ENCODE peak calls at places on chromosomes 11 and 22, in ten cellular contexts. One of them, this sample, is unnamed.

GRCh38 chr22:41598081-41598480 is 8.4 kb upstream of the PMM1 start:
- DNase-seq in GM20000: no peak
- DNase-seq in fibroblast of pulmonary artery: peak; percentile 77
- DNase-seq in CD4-positive, alpha-beta T cell: no peak
- DNase-seq in Calu3: no peak
- DNase-seq in GM12865: no peak
- DNase-seq in GM12878: no peak
- DNase-seq in foreskin fibroblast: peak; percentile 83
- DNase-seq in colonic mucosa: no peak
- DNase-seq in astrocyte of the spinal cord: peak; percentile 84
- DNase-seq in this sample: no peak

GRCh38 chr22:49658902-49659280 is 168.8 kb downstream of the BRD1 start:
- DNase-seq in GM20000: no peak
- DNase-seq in fibroblast of pulmonary artery: no peak
- DNase-seq in foreskin fibroblast: no peak
- DNase-seq in Calu3: no peak
- DNase-seq in astrocyte of the spinal cord: no peak
- DNase-seq in colonic mucosa: no peak
- DNase-seq in GM12865: no peak
- DNase-seq in CD4-positive, alpha-beta T cell: no peak
- DNase-seq in GM12878: no peak
- DNase-seq in this sample: no peak

GRCh38 chr11:86519064-86519911 is 144.6 kb downstream of the CCDC81 start:
- DNase-seq in GM12865: no peak
- DNase-seq in GM20000: no peak
- DNase-seq in GM12878: no peak
- DNase-seq in colonic mucosa: no peak
- DNase-seq in CD4-positive, alpha-beta T cell: no peak
- DNase-seq in astrocyte of the spinal cord: peak; percentile 86
- DNase-seq in Calu3: no peak
- DNase-seq in fibroblast of pulmonary artery: peak; percentile 78
- DNase-seq in foreskin fibroblast: peak; percentile 79
- DNase-seq in this sample: no peak

GRCh38 chr11:128318856-128319474 is 268.4 kb downstream of the ETS1 start:
- DNase-seq in colonic mucosa: no peak
- DNase-seq in foreskin fibroblast: no peak
- DNase-seq in GM20000: peak; percentile 67
- DNase-seq in fibroblast of pulmonary artery: no peak
- DNase-seq in GM12865: peak; percentile 91
- DNase-seq in Calu3: no peak
- DNase-seq in GM12878: peak; percentile 93
- DNase-seq in astrocyte of the spinal cord: peak; percentile 24
- DNase-seq in CD4-positive, alpha-beta T cell: peak; percentile 58
- DNase-seq in this sample: peak; percentile 56

GRCh38 chr11:62033191-62034044 is 66.0 kb upstream of the FTH1 start:
- DNase-seq in GM12865: no peak
- DNase-seq in astrocyte of the spinal cord: no peak
- DNase-seq in colonic mucosa: no peak
- DNase-seq in GM20000: no peak
- DNase-seq in Calu3: peak; percentile 13
- DNase-seq in GM12878: no peak
- DNase-seq in fibroblast of pulmonary artery: no peak
- DNase-seq in CD4-positive, alpha-beta T cell: peak; percentile 14
- DNase-seq in foreskin fibroblast: no peak
- DNase-seq in this sample: no peak

GRCh38 chr22:43848366-43849171 is 13.7 kb downstream of the SULT4A1 start:
- DNase-seq in GM12865: peak; percentile 19
- DNase-seq in Calu3: no peak
- DNase-seq in colonic mucosa: no peak
- DNase-seq in GM12878: no peak
- DNase-seq in fibroblast of pulmonary artery: peak; percentile 36
- DNase-seq in astrocyte of the spinal cord: peak; percentile 27
- DNase-seq in CD4-positive, alpha-beta T cell: no peak
- DNase-seq in foreskin fibroblast: peak; percentile 62
- DNase-seq in GM20000: no peak
- DNase-seq in this sample: no peak

GRCh38 chr22:24011735-24012068 is 598 bp downstream of the CABIN1 start:
- DNase-seq in astrocyte of the spinal cord: peak; percentile 12
- DNase-seq in colonic mucosa: no peak
- DNase-seq in fibroblast of pulmonary artery: no peak
- DNase-seq in foreskin fibroblast: peak; percentile 13
- DNase-seq in GM20000: no peak
- DNase-seq in GM12865: no peak
- DNase-seq in CD4-positive, alpha-beta T cell: no peak
- DNase-seq in Calu3: no peak
- DNase-seq in GM12878: no peak
- DNase-seq in this sample: no peak

GRCh38 chr11:32154275-32154674 is 63.4 kb downstream of the RCN1 start:
- DNase-seq in astrocyte of the spinal cord: peak; percentile 25
- DNase-seq in foreskin fibroblast: peak; percentile 46
- DNase-seq in colonic mucosa: no peak
- DNase-seq in GM12878: peak; percentile 62
- DNase-seq in GM12865: peak; percentile 70
- DNase-seq in GM20000: peak; percentile 28
- DNase-seq in fibroblast of pulmonary artery: peak; percentile 54
- DNase-seq in CD4-positive, alpha-beta T cell: no peak
- DNase-seq in Calu3: peak; percentile 35
- DNase-seq in this sample: no peak

GRCh38 chr11:6635082-6635932 is 16.1 kb upstream of the TPP1 start:
- DNase-seq in GM20000: no peak
- DNase-seq in foreskin fibroblast: peak; percentile 87
- DNase-seq in astrocyte of the spinal cord: peak; percentile 33
- DNase-seq in CD4-positive, alpha-beta T cell: no peak
- DNase-seq in fibroblast of pulmonary artery: peak; percentile 67
- DNase-seq in GM12878: no peak
- DNase-seq in colonic mucosa: peak; percentile 80
- DNase-seq in Calu3: no peak
- DNase-seq in GM12865: no peak
- DNase-seq in this sample: no peak

GRCh38 chr11:986952-987305 is 49.6 kb downstream of the MUC6 start:
- DNase-seq in colonic mucosa: no peak
- DNase-seq in astrocyte of the spinal cord: no peak
- DNase-seq in CD4-positive, alpha-beta T cell: no peak
- DNase-seq in foreskin fibroblast: no peak
- DNase-seq in fibroblast of pulmonary artery: no peak
- DNase-seq in Calu3: no peak
- DNase-seq in GM12878: no peak
- DNase-seq in GM12865: no peak
- DNase-seq in GM20000: no peak
- DNase-seq in this sample: no peak

GRCh38 chr11:111088872-111089271 is 156.7 kb upstream of the POU2AF2 start:
- DNase-seq in GM12865: no peak
- DNase-seq in Calu3: no peak
- DNase-seq in CD4-positive, alpha-beta T cell: no peak
- DNase-seq in GM20000: no peak
- DNase-seq in colonic mucosa: no peak
- DNase-seq in GM12878: no peak
- DNase-seq in foreskin fibroblast: no peak
- DNase-seq in fibroblast of pulmonary artery: no peak
- DNase-seq in astrocyte of the spinal cord: no peak
- DNase-seq in this sample: no peak

GRCh38 chr11:64122411-64123101 is 43.4 kb downstream of the MACROD1 start:
- DNase-seq in GM12865: no peak
- DNase-seq in GM12878: no peak
- DNase-seq in fibroblast of pulmonary artery: no peak
- DNase-seq in GM20000: no peak
- DNase-seq in colonic mucosa: no peak
- DNase-seq in Calu3: no peak
- DNase-seq in astrocyte of the spinal cord: no peak
- DNase-seq in CD4-positive, alpha-beta T cell: no peak
- DNase-seq in foreskin fibroblast: no peak
- DNase-seq in this sample: no peak

GRCh38 chr22:50277761-50278160 is 7.6 kb upstream of the MAPK11 start:
- DNase-seq in colonic mucosa: no peak
- DNase-seq in foreskin fibroblast: no peak
- DNase-seq in GM12878: no peak
- DNase-seq in astrocyte of the spinal cord: no peak
- DNase-seq in CD4-positive, alpha-beta T cell: no peak
- DNase-seq in GM20000: no peak
- DNase-seq in fibroblast of pulmonary artery: no peak
- DNase-seq in Calu3: no peak
- DNase-seq in GM12865: no peak
- DNase-seq in this sample: no peak

GRCh38 chr11:107473797-107474196 is 16.2 kb upstream of the CWF19L2 start:
- DNase-seq in GM12865: no peak
- DNase-seq in GM12878: no peak
- DNase-seq in CD4-positive, alpha-beta T cell: no peak
- DNase-seq in GM20000: no peak
- DNase-seq in Calu3: no peak
- DNase-seq in astrocyte of the spinal cord: no peak
- DNase-seq in fibroblast of pulmonary artery: peak; percentile 15
- DNase-seq in colonic mucosa: no peak
- DNase-seq in foreskin fibroblast: no peak
- DNase-seq in this sample: no peak

GRCh38 chr11:74278721-74279148 is 32.7 kb downstream of the P4HA3 start:
- DNase-seq in fibroblast of pulmonary artery: peak; percentile 99
- DNase-seq in astrocyte of the spinal cord: peak; percentile 100
- DNase-seq in GM12878: no peak
- DNase-seq in GM12865: no peak
- DNase-seq in CD4-positive, alpha-beta T cell: no peak
- DNase-seq in foreskin fibroblast: peak; percentile 97
- DNase-seq in GM20000: no peak
- DNase-seq in colonic mucosa: no peak
- DNase-seq in Calu3: no peak
- DNase-seq in this sample: no peak

GRCh38 chr22:42475122-42475521 is 42.9 kb upstream of the NFAM1 start:
- DNase-seq in CD4-positive, alpha-beta T cell: no peak
- DNase-seq in astrocyte of the spinal cord: no peak
- DNase-seq in GM12865: no peak
- DNase-seq in Calu3: no peak
- DNase-seq in fibroblast of pulmonary artery: no peak
- DNase-seq in GM12878: no peak
- DNase-seq in GM20000: no peak
- DNase-seq in colonic mucosa: no peak
- DNase-seq in foreskin fibroblast: no peak
- DNase-seq in this sample: no peak

GRCh38 chr11:101326141-101326540 is 196.5 kb upstream of the PGR start:
- DNase-seq in colonic mucosa: no peak
- DNase-seq in astrocyte of the spinal cord: no peak
- DNase-seq in foreskin fibroblast: no peak
- DNase-seq in fibroblast of pulmonary artery: no peak
- DNase-seq in GM12865: no peak
- DNase-seq in GM20000: no peak
- DNase-seq in Calu3: no peak
- DNase-seq in GM12878: no peak
- DNase-seq in CD4-positive, alpha-beta T cell: no peak
- DNase-seq in this sample: no peak

GRCh38 chr11:101323997-101324396 is 194.4 kb upstream of the PGR start:
- DNase-seq in CD4-positive, alpha-beta T cell: no peak
- DNase-seq in astrocyte of the spinal cord: no peak
- DNase-seq in Calu3: no peak
- DNase-seq in colonic mucosa: no peak
- DNase-seq in GM20000: no peak
- DNase-seq in foreskin fibroblast: no peak
- DNase-seq in GM12865: peak; percentile 9
- DNase-seq in fibroblast of pulmonary artery: peak; percentile 2
- DNase-seq in GM12878: no peak
- DNase-seq in this sample: no peak

DNA sequence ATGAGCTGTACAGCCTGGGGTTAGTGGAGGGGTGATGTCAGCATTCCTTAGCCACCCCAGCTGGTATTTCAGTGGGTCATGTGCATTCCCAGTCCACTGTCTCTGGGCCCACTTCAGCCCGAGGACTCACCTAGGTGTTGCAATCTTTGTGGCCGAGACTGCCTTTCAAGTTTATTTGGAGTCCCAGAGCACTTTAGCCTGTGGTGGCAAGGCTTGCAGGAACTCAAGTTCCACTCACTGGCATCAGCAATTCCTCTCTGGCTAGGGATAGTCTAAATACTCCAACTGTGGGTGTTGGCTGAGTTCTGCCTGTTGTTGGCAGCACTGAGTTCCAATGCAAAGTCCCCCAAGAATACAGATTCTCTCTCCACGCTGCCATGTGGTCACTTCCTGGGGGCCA is 191.6 kb upstream of the PGR start:
- DNase-seq in foreskin fibroblast: no peak
- DNase-seq in astrocyte of the spinal cord: no peak
- DNase-seq in GM12878: no peak
- DNase-seq in colonic mucosa: no peak
- DNase-seq in GM20000: no peak
- DNase-seq in Calu3: no peak
- DNase-seq in CD4-positive, alpha-beta T cell: no peak
- DNase-seq in GM12865: no peak
- DNase-seq in fibroblast of pulmonary artery: no peak
- DNase-seq in this sample: no peak
- TF ChIP-seq CTCF in foreskin fibroblast: no peak
- TF ChIP-seq CTCF in astrocyte of the spinal cord: no peak
- TF ChIP-seq CTCF in GM12878: no peak
- TF ChIP-seq CTCF in colonic mucosa: no peak
- TF ChIP-seq CTCF in GM20000: no peak
- TF ChIP-seq CTCF in Calu3: no peak
- TF ChIP-seq CTCF in CD4-positive, alpha-beta T cell: no peak
- TF ChIP-seq CTCF in GM12865: no peak
- TF ChIP-seq CTCF in fibroblast of pulmonary artery: no peak
- TF ChIP-seq CTCF in this sample: no peak

GRCh38 chr11:123163621-123164020 is 31.4 kb downstream of the CLMP start:
- DNase-seq in CD4-positive, alpha-beta T cell: no peak
- DNase-seq in GM12865: no peak
- DNase-seq in astrocyte of the spinal cord: no peak
- DNase-seq in foreskin fibroblast: no peak
- DNase-seq in colonic mucosa: no peak
- DNase-seq in GM12878: no peak
- DNase-seq in fibroblast of pulmonary artery: no peak
- DNase-seq in GM20000: no peak
- DNase-seq in Calu3: no peak
- DNase-seq in this sample: no peak
- TF ChIP-seq CTCF in CD4-positive, alpha-beta T cell: no peak
- TF ChIP-seq CTCF in GM12865: no peak
- TF ChIP-seq CTCF in astrocyte of the spinal cord: peak; percentile 22
- TF ChIP-seq CTCF in foreskin fibroblast: no peak
- TF ChIP-seq CTCF in colonic mucosa: no peak
- TF ChIP-seq CTCF in GM12878: peak; percentile 20
- TF ChIP-seq CTCF in fibroblast of pulmonary artery: peak; percentile 23
- TF ChIP-seq CTCF in GM20000: no peak
- TF ChIP-seq CTCF in Calu3: no peak
- TF ChIP-seq CTCF in this sample: no peak

GRCh38 chr11:90908074-90908473 is 685.2 kb upstream of the CHORDC1 start:
- DNase-seq in CD4-positive, alpha-beta T cell: no peak
- DNase-seq in fibroblast of pulmonary artery: peak; percentile 0
- DNase-seq in GM12878: no peak
- DNase-seq in GM20000: no peak
- DNase-seq in Calu3: no peak
- DNase-seq in astrocyte of the spinal cord: peak; percentile 0
- DNase-seq in GM12865: no peak
- DNase-seq in colonic mucosa: no peak
- DNase-seq in foreskin fibroblast: no peak
- DNase-seq in this sample: no peak
- TF ChIP-seq CTCF in CD4-positive, alpha-beta T cell: no peak
- TF ChIP-seq CTCF in fibroblast of pulmonary artery: no peak
- TF ChIP-seq CTCF in GM12878: no peak
- TF ChIP-seq CTCF in GM20000: no peak
- TF ChIP-seq CTCF in Calu3: no peak
- TF ChIP-seq CTCF in astrocyte of the spinal cord: peak; percentile 6
- TF ChIP-seq CTCF in GM12865: no peak
- TF ChIP-seq CTCF in colonic mucosa: no peak
- TF ChIP-seq CTCF in foreskin fibroblast: no peak
- TF ChIP-seq CTCF in this sample: no peak

DNA sequence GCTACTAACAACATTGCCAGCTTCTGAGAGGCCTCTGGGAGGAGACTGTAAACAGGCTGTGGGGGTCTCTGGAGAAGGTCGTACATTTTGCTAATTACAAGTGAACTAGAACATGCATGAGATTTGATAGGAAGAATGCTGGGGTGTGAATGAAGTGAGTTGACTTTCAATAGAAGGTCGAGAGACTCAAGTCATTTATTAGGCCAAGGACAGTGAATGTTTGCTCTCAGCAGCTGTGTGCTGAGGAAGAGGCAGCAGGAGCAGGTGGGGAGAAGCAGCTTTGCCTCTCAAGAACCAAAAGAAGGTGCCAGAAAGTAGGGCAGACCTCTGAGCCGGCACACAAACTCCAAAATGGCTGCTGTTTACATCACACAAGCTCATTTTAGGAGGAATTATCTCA is 91.7 kb downstream of the PIWIL4 start:
- DNase-seq in Calu3: no peak
- DNase-seq in GM12865: no peak
- DNase-seq in astrocyte of the spinal cord: no peak
- DNase-seq in colonic mucosa: no peak
- DNase-seq in CD4-positive, alpha-beta T cell: no peak
- DNase-seq in GM20000: no peak
- DNase-seq in foreskin fibroblast: no peak
- DNase-seq in GM12878: no peak
- DNase-seq in fibroblast of pulmonary artery: no peak
- DNase-seq in this sample: no peak
- TF ChIP-seq CTCF in Calu3: no peak
- TF ChIP-seq CTCF in GM12865: no peak
- TF ChIP-seq CTCF in astrocyte of the spinal cord: no peak
- TF ChIP-seq CTCF in colonic mucosa: no peak
- TF ChIP-seq CTCF in CD4-positive, alpha-beta T cell: no peak
- TF ChIP-seq CTCF in GM20000: no peak
- TF ChIP-seq CTCF in foreskin fibroblast: no peak
- TF ChIP-seq CTCF in GM12878: no peak
- TF ChIP-seq CTCF in fibroblast of pulmonary artery: no peak
- TF ChIP-seq CTCF in this sample: no peak